ENCODE peak calls at places on chromosomes 11 and 22, in five cellular contexts. One of them, this sample, is unnamed.

GRCh38 chr11:100727410-100727809 is 40.3 kb downstream of the ARHGAP42 start:
- DNase-seq in T-cell: no peak
- DNase-seq in stimulated activated CD4-positive, alpha-beta T cell treated with anti-CD3 and anti-CD28 coated beads, Interleukin-15, amount 100 ng/mL, for 24 hours: no peak
- DNase-seq in EL: no peak
- DNase-seq in OCI-LY7: no peak
- DNase-seq in this sample: no peak

GRCh38 chr22:39530692-39531331 is 1.7 kb downstream of the RPS19BP1 start:
- DNase-seq in T-cell: no peak
- DNase-seq in EL: peak
- DNase-seq in stimulated activated CD4-positive, alpha-beta T cell treated with anti-CD3 and anti-CD28 coated beads, Interleukin-15, amount 100 ng/mL, for 24 hours: peak
- DNase-seq in OCI-LY7: peak
- DNase-seq in this sample: no peak

GRCh38 chr11:114167355-114168085 is 108.0 kb downstream of the ZBTB16 start:
- DNase-seq in EL: no peak
- DNase-seq in OCI-LY7: no peak
- DNase-seq in T-cell: no peak
- DNase-seq in stimulated activated CD4-positive, alpha-beta T cell treated with anti-CD3 and anti-CD28 coated beads, Interleukin-15, amount 100 ng/mL, for 24 hours: no peak
- DNase-seq in this sample: no peak

GRCh38 chr22:44848296-44848741 is 95.9 kb downstream of the ARHGAP8 start:
- DNase-seq in OCI-LY7: no peak
- DNase-seq in stimulated activated CD4-positive, alpha-beta T cell treated with anti-CD3 and anti-CD28 coated beads, Interleukin-15, amount 100 ng/mL, for 24 hours: no peak
- DNase-seq in T-cell: no peak
- DNase-seq in EL: no peak
- DNase-seq in this sample: no peak

GRCh38 chr22:18148508-18148965 is 1.4 kb upstream of the USP18 start:
- DNase-seq in stimulated activated CD4-positive, alpha-beta T cell treated with anti-CD3 and anti-CD28 coated beads, Interleukin-15, amount 100 ng/mL, for 24 hours: no peak
- DNase-seq in OCI-LY7: no peak
- DNase-seq in EL: no peak
- DNase-seq in T-cell: no peak
- DNase-seq in this sample: no peak

GRCh38 chr11:62792193-62792575 is 378 bp upstream of the TMEM223 start:
- DNase-seq in T-cell: no peak
- DNase-seq in stimulated activated CD4-positive, alpha-beta T cell treated with anti-CD3 and anti-CD28 coated beads, Interleukin-15, amount 100 ng/mL, for 24 hours: peak
- DNase-seq in OCI-LY7: no peak
- DNase-seq in EL: no peak
- DNase-seq in this sample: no peak

GRCh38 chr22:42938976-42939375 is 76.0 kb downstream of the PACSIN2 start:
- DNase-seq in T-cell: no peak
- DNase-seq in stimulated activated CD4-positive, alpha-beta T cell treated with anti-CD3 and anti-CD28 coated beads, Interleukin-15, amount 100 ng/mL, for 24 hours: no peak
- DNase-seq in EL: no peak
- DNase-seq in OCI-LY7: no peak
- DNase-seq in this sample: no peak

GRCh38 chr11:62682518-62682917 is 3.6 kb upstream of the UBXN1 start:
- DNase-seq in T-cell: no peak
- DNase-seq in stimulated activated CD4-positive, alpha-beta T cell treated with anti-CD3 and anti-CD28 coated beads, Interleukin-15, amount 100 ng/mL, for 24 hours: no peak
- DNase-seq in EL: no peak
- DNase-seq in OCI-LY7: no peak
- DNase-seq in this sample: no peak

GRCh38 chr11:98455500-98456186 is 565.1 kb upstream of the CNTN5 start:
- DNase-seq in stimulated activated CD4-positive, alpha-beta T cell treated with anti-CD3 and anti-CD28 coated beads, Interleukin-15, amount 100 ng/mL, for 24 hours: no peak
- DNase-seq in EL: no peak
- DNase-seq in T-cell: no peak
- DNase-seq in OCI-LY7: no peak
- DNase-seq in this sample: no peak

GRCh38 chr22:43158778-43159483 is 7.6 kb downstream of the TSPO start:
- DNase-seq in T-cell: no peak
- DNase-seq in OCI-LY7: no peak
- DNase-seq in stimulated activated CD4-positive, alpha-beta T cell treated with anti-CD3 and anti-CD28 coated beads, Interleukin-15, amount 100 ng/mL, for 24 hours: no peak
- DNase-seq in EL: no peak
- DNase-seq in this sample: no peak

GRCh38 chr11:109677876-109678275 is 255.9 kb downstream of the C11orf87 start:
- DNase-seq in stimulated activated CD4-positive, alpha-beta T cell treated with anti-CD3 and anti-CD28 coated beads, Interleukin-15, amount 100 ng/mL, for 24 hours: no peak
- DNase-seq in T-cell: no peak
- DNase-seq in EL: no peak
- DNase-seq in OCI-LY7: no peak
- DNase-seq in this sample: no peak

GRCh38 chr11:66906077-66906929 is 49.4 kb downstream of the LRFN4 start:
- DNase-seq in stimulated activated CD4-positive, alpha-beta T cell treated with anti-CD3 and anti-CD28 coated beads, Interleukin-15, amount 100 ng/mL, for 24 hours: no peak
- DNase-seq in OCI-LY7: no peak
- DNase-seq in EL: no peak
- DNase-seq in T-cell: no peak
- DNase-seq in this sample: no peak

GRCh38 chr11:69398529-69399492 is 82.7 kb upstream of the LINC01488 start:
- DNase-seq in EL: no peak
- DNase-seq in T-cell: no peak
- DNase-seq in OCI-LY7: no peak
- DNase-seq in stimulated activated CD4-positive, alpha-beta T cell treated with anti-CD3 and anti-CD28 coated beads, Interleukin-15, amount 100 ng/mL, for 24 hours: no peak
- DNase-seq in this sample: no peak

GRCh38 chr11:24935059-24935458 is 438.2 kb downstream of the LUZP2 start:
- DNase-seq in EL: no peak
- DNase-seq in stimulated activated CD4-positive, alpha-beta T cell treated with anti-CD3 and anti-CD28 coated beads, Interleukin-15, amount 100 ng/mL, for 24 hours: no peak
- DNase-seq in OCI-LY7: no peak
- DNase-seq in T-cell: no peak
- DNase-seq in this sample: no peak

GRCh38 chr11:76578655-76579046 is 91.9 kb downstream of the LRRC32 start:
- DNase-seq in T-cell: no peak
- DNase-seq in stimulated activated CD4-positive, alpha-beta T cell treated with anti-CD3 and anti-CD28 coated beads, Interleukin-15, amount 100 ng/mL, for 24 hours: no peak
- DNase-seq in OCI-LY7: no peak
- DNase-seq in EL: peak
- DNase-seq in this sample: no peak

GRCh38 chr11:122186439-122187080 is 70.5 kb upstream of the BLID start:
- DNase-seq in OCI-LY7: no peak
- DNase-seq in T-cell: no peak
- DNase-seq in EL: peak
- DNase-seq in stimulated activated CD4-positive, alpha-beta T cell treated with anti-CD3 and anti-CD28 coated beads, Interleukin-15, amount 100 ng/mL, for 24 hours: no peak
- DNase-seq in this sample: no peak

GRCh38 chr11:65411681-65412070 is 10.9 kb upstream of the NEAT1 start:
- DNase-seq in T-cell: no peak
- DNase-seq in EL: no peak
- DNase-seq in OCI-LY7: no peak
- DNase-seq in stimulated activated CD4-positive, alpha-beta T cell treated with anti-CD3 and anti-CD28 coated beads, Interleukin-15, amount 100 ng/mL, for 24 hours: no peak
- DNase-seq in this sample: no peak

GRCh38 chr22:40007826-40008710 is 13.3 kb downstream of the FAM83F start:
- DNase-seq in stimulated activated CD4-positive, alpha-beta T cell treated with anti-CD3 and anti-CD28 coated beads, Interleukin-15, amount 100 ng/mL, for 24 hours: no peak
- DNase-seq in T-cell: no peak
- DNase-seq in EL: no peak
- DNase-seq in OCI-LY7: no peak
- DNase-seq in this sample: no peak

GRCh38 chr11:68706237-68706636 is 21.9 kb downstream of the GAL start:
- DNase-seq in EL: no peak
- DNase-seq in T-cell: no peak
- DNase-seq in OCI-LY7: no peak
- DNase-seq in stimulated activated CD4-positive, alpha-beta T cell treated with anti-CD3 and anti-CD28 coated beads, Interleukin-15, amount 100 ng/mL, for 24 hours: no peak
- DNase-seq in this sample: no peak

GRCh38 chr11:3949132-3949531 is 93.7 kb downstream of the STIM1 start:
- DNase-seq in T-cell: peak
- DNase-seq in stimulated activated CD4-positive, alpha-beta T cell treated with anti-CD3 and anti-CD28 coated beads, Interleukin-15, amount 100 ng/mL, for 24 hours: peak
- DNase-seq in EL: no peak
- DNase-seq in OCI-LY7: peak
- DNase-seq in this sample: no peak

GRCh38 chr22:44273175-44273574 is 39.6 kb downstream of the SHISAL1 start:
- DNase-seq in EL: no peak
- DNase-seq in stimulated activated CD4-positive, alpha-beta T cell treated with anti-CD3 and anti-CD28 coated beads, Interleukin-15, amount 100 ng/mL, for 24 hours: no peak
- DNase-seq in OCI-LY7: peak
- DNase-seq in T-cell: no peak
- DNase-seq in this sample: no peak

GRCh38 chr11:69981119-69981770 is 96.9 kb upstream of the ANO1 start:
- DNase-seq in stimulated activated CD4-positive, alpha-beta T cell treated with anti-CD3 and anti-CD28 coated beads, Interleukin-15, amount 100 ng/mL, for 24 hours: no peak
- DNase-seq in EL: no peak
- DNase-seq in OCI-LY7: no peak
- DNase-seq in T-cell: no peak
- DNase-seq in this sample: no peak

GRCh38 chr22:38696606-38697005 is 4.1 kb downstream of the JOSD1 start:
- DNase-seq in OCI-LY7: no peak
- DNase-seq in stimulated activated CD4-positive, alpha-beta T cell treated with anti-CD3 and anti-CD28 coated beads, Interleukin-15, amount 100 ng/mL, for 24 hours: peak
- DNase-seq in T-cell: no peak
- DNase-seq in EL: peak
- DNase-seq in this sample: no peak

GRCh38 chr22:34972498-34972897 is 93.5 kb upstream of the ISX start:
- DNase-seq in T-cell: no peak
- DNase-seq in stimulated activated CD4-positive, alpha-beta T cell treated with anti-CD3 and anti-CD28 coated beads, Interleukin-15, amount 100 ng/mL, for 24 hours: no peak
- DNase-seq in EL: no peak
- DNase-seq in OCI-LY7: no peak
- DNase-seq in this sample: no peak

GRCh38 chr22:50206599-50206998 is 5.8 kb downstream of the SELENOO start:
- DNase-seq in OCI-LY7: peak
- DNase-seq in EL: peak
- DNase-seq in T-cell: no peak
- DNase-seq in stimulated activated CD4-positive, alpha-beta T cell treated with anti-CD3 and anti-CD28 coated beads, Interleukin-15, amount 100 ng/mL, for 24 hours: no peak
- DNase-seq in this sample: no peak

GRCh38 chr22:45969414-45969799 is 7.6 kb downstream of the WNT7B start:
- DNase-seq in stimulated activated CD4-positive, alpha-beta T cell treated with anti-CD3 and anti-CD28 coated beads, Interleukin-15, amount 100 ng/mL, for 24 hours: no peak
- DNase-seq in EL: no peak
- DNase-seq in OCI-LY7: no peak
- DNase-seq in T-cell: no peak
- DNase-seq in this sample: no peak

GRCh38 chr11:44858796-44859527 is 91.7 kb downstream of the TP53I11 start:
- DNase-seq in T-cell: no peak
- DNase-seq in EL: no peak
- DNase-seq in OCI-LY7: no peak
- DNase-seq in stimulated activated CD4-positive, alpha-beta T cell treated with anti-CD3 and anti-CD28 coated beads, Interleukin-15, amount 100 ng/mL, for 24 hours: no peak
- DNase-seq in this sample: no peak

GRCh38 chr11:27718346-27718852 is 18.1 kb upstream of the BDNF start:
- DNase-seq in OCI-LY7: no peak
- DNase-seq in EL: peak
- DNase-seq in stimulated activated CD4-positive, alpha-beta T cell treated with anti-CD3 and anti-CD28 coated beads, Interleukin-15, amount 100 ng/mL, for 24 hours: no peak
- DNase-seq in T-cell: no peak
- DNase-seq in this sample: peak

GRCh38 chr11:70191495-70192140 is 11.5 kb upstream of the FADD start:
- DNase-seq in stimulated activated CD4-positive, alpha-beta T cell treated with anti-CD3 and anti-CD28 coated beads, Interleukin-15, amount 100 ng/mL, for 24 hours: peak
- DNase-seq in OCI-LY7: no peak
- DNase-seq in T-cell: peak
- DNase-seq in EL: peak
- DNase-seq in this sample: no peak

GRCh38 chr11:18394928-18395734 is 768 bp downstream of the LDHA start:
- DNase-seq in T-cell: peak
- DNase-seq in OCI-LY7: peak
- DNase-seq in EL: no peak
- DNase-seq in stimulated activated CD4-positive, alpha-beta T cell treated with anti-CD3 and anti-CD28 coated beads, Interleukin-15, amount 100 ng/mL, for 24 hours: peak
- DNase-seq in this sample: peak

GRCh38 chr11:16363709-16364108 is 7.4 kb upstream of the SOX6 start:
- DNase-seq in OCI-LY7: no peak
- DNase-seq in stimulated activated CD4-positive, alpha-beta T cell treated with anti-CD3 and anti-CD28 coated beads, Interleukin-15, amount 100 ng/mL, for 24 hours: no peak
- DNase-seq in T-cell: no peak
- DNase-seq in EL: no peak
- DNase-seq in this sample: no peak

GRCh38 chr22:16601437-16602223 is 9.0 kb upstream of the CCT8L2 start:
- DNase-seq in stimulated activated CD4-positive, alpha-beta T cell treated with anti-CD3 and anti-CD28 coated beads, Interleukin-15, amount 100 ng/mL, for 24 hours: peak
- DNase-seq in T-cell: no peak
- DNase-seq in OCI-LY7: no peak
- DNase-seq in EL: no peak
- DNase-seq in this sample: no peak

GRCh38 chr11:12001152-12001551 is 7.3 kb downstream of the DKK3 start:
- DNase-seq in stimulated activated CD4-positive, alpha-beta T cell treated with anti-CD3 and anti-CD28 coated beads, Interleukin-15, amount 100 ng/mL, for 24 hours: no peak
- DNase-seq in EL: no peak
- DNase-seq in T-cell: no peak
- DNase-seq in OCI-LY7: no peak
- DNase-seq in this sample: no peak

GRCh38 chr11:72697814-72698213 is 23.6 kb upstream of the PDE2A start:
- DNase-seq in OCI-LY7: no peak
- DNase-seq in T-cell: no peak
- DNase-seq in EL: no peak
- DNase-seq in stimulated activated CD4-positive, alpha-beta T cell treated with anti-CD3 and anti-CD28 coated beads, Interleukin-15, amount 100 ng/mL, for 24 hours: no peak
- DNase-seq in this sample: no peak

GRCh38 chr11:96105197-96105895 is 181.4 kb upstream of the MTMR2 start:
- DNase-seq in OCI-LY7: no peak
- DNase-seq in EL: no peak
- DNase-seq in stimulated activated CD4-positive, alpha-beta T cell treated with anti-CD3 and anti-CD28 coated beads, Interleukin-15, amount 100 ng/mL, for 24 hours: no peak
- DNase-seq in T-cell: no peak
- DNase-seq in this sample: no peak

GRCh38 chr11:65814131-65814959 is 19.4 kb upstream of the SNX32 start:
- DNase-seq in stimulated activated CD4-positive, alpha-beta T cell treated with anti-CD3 and anti-CD28 coated beads, Interleukin-15, amount 100 ng/mL, for 24 hours: no peak
- DNase-seq in EL: peak
- DNase-seq in OCI-LY7: no peak
- DNase-seq in T-cell: no peak
- DNase-seq in this sample: no peak

GRCh38 chr22:28115426-28115825 is 196.4 kb upstream of the PITPNB start:
- DNase-seq in OCI-LY7: no peak
- DNase-seq in EL: no peak
- DNase-seq in T-cell: no peak
- DNase-seq in stimulated activated CD4-positive, alpha-beta T cell treated with anti-CD3 and anti-CD28 coated beads, Interleukin-15, amount 100 ng/mL, for 24 hours: no peak
- DNase-seq in this sample: no peak

GRCh38 chr11:43681543-43681942 is 1.0 kb downstream of the HSD17B12 start:
- DNase-seq in stimulated activated CD4-positive, alpha-beta T cell treated with anti-CD3 and anti-CD28 coated beads, Interleukin-15, amount 100 ng/mL, for 24 hours: no peak
- DNase-seq in EL: peak
- DNase-seq in T-cell: no peak
- DNase-seq in OCI-LY7: no peak
- DNase-seq in this sample: no peak

GRCh38 chr11:128116447-128117240 is 470.7 kb downstream of the ETS1 start:
- DNase-seq in T-cell: no peak
- DNase-seq in stimulated activated CD4-positive, alpha-beta T cell treated with anti-CD3 and anti-CD28 coated beads, Interleukin-15, amount 100 ng/mL, for 24 hours: no peak
- DNase-seq in EL: peak
- DNase-seq in OCI-LY7: no peak
- DNase-seq in this sample: no peak

GRCh38 chr11:74179234-74180126 is 8.4 kb downstream of the PPME1 start:
- DNase-seq in stimulated activated CD4-positive, alpha-beta T cell treated with anti-CD3 and anti-CD28 coated beads, Interleukin-15, amount 100 ng/mL, for 24 hours: no peak
- DNase-seq in EL: peak
- DNase-seq in T-cell: no peak
- DNase-seq in OCI-LY7: no peak
- DNase-seq in this sample: no peak

This sample was measured in occipital lobe.